ENCODE peak calls at places on chromosomes 16 and 17, in four cellular contexts. D is breast epithelium, N is AG09309, Q is heart right ventricle. O is an unnamed sample.

GRCh38 chr17:35748323-35748960 is 4.6 kb downstream of the GAS2L2 start:
- DNase-seq in Q (no peak), N (no peak), D (no peak), O (no peak)

GRCh38 chr17:42720996-42721583 is 23.8 kb downstream of the EZH1 start:
- DNase-seq in N (peak), Q (no peak), D (no peak), O (peak)

GRCh38 chr16:2854700-2855309 is 3.2 kb downstream of the PRSS22 start:
- DNase-seq in Q (no peak), N (no peak), D (no peak), O (no peak)

GRCh38 chr17:55709440-55709839 is 13.2 kb downstream of the TMEM100 start:
- DNase-seq in Q (no peak), D (no peak), N (no peak), O (no peak)

GRCh38 chr17:57521606-57522435 is 223.3 kb downstream of the CCDC182 start:
- DNase-seq in D (no peak), Q (no peak), N (no peak), O (no peak)

GRCh38 chr17:38735161-38735997 is 5.2 kb downstream of the CISD3 start:
- DNase-seq in D (no peak), N (no peak), Q (peak), O (peak)

GRCh38 chr16:9047689-9048301 is 43.6 kb upstream of the HAPSTR1 start:
- DNase-seq in D (peak), Q (peak), N (peak), O (peak)

GRCh38 chr17:73268582-73269328 is 7.1 kb upstream of the CPSF4L start:
- DNase-seq in Q (no peak), D (no peak), N (no peak), O (no peak)

GRCh38 chr16:27234603-27235002 is 31.3 kb downstream of the KDM8 start:
- DNase-seq in Q (no peak), N (no peak), D (no peak), O (no peak)
- H3K4me3 ChIP-seq in Q (no peak), N (no peak), D (no peak), O (no peak)

DNA sequence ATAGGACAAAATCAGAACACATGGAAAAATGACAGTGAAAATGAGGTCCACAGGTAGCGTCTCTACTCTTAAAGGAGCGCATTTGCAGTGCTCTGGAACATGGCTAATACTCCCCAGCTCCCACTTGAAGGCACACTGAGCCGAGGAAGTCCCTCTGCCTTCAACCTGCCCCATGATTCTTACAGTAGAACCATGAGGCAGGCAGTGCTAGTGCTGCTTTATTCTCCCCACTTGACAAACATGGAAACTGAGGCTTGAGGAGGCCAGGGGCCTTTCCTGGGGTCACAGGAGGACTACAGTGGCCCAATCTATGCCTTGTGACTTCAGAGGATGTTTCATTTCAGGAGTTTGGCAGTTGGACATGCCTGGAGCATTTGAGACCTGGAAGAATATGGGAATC is 244.1 kb upstream of the MAF start:
- DNase-seq in Q (no peak), D (no peak), N (no peak), O (no peak)
- TF ChIP-seq CTCF in Q (no peak), D (no peak), N (no peak), O (no peak)

DNA sequence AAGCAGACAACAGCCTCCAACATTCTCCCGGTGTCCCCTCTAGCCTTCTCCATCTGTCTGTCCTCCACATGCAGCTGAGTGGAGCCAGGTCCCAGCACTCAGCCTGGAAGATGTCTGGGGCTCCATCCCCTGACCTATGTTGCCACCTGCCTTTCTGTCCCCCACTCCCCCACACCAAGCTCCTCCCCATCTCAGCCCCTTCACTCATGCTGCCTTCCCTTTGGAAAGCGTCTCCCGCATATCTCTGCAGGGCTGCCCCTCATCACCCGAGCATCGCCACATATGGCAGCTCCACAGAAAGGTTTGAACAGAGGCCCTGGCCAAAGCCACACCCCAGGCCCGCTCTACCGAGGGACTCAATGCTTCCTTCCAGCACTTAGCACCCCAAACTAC is 24.2 kb downstream of the NSMCE1 start:
- DNase-seq in D (no peak), Q (no peak), N (no peak), O (no peak)
- H3K4me3 ChIP-seq in D (no peak), Q (no peak), N (no peak), O (no peak)

DNA sequence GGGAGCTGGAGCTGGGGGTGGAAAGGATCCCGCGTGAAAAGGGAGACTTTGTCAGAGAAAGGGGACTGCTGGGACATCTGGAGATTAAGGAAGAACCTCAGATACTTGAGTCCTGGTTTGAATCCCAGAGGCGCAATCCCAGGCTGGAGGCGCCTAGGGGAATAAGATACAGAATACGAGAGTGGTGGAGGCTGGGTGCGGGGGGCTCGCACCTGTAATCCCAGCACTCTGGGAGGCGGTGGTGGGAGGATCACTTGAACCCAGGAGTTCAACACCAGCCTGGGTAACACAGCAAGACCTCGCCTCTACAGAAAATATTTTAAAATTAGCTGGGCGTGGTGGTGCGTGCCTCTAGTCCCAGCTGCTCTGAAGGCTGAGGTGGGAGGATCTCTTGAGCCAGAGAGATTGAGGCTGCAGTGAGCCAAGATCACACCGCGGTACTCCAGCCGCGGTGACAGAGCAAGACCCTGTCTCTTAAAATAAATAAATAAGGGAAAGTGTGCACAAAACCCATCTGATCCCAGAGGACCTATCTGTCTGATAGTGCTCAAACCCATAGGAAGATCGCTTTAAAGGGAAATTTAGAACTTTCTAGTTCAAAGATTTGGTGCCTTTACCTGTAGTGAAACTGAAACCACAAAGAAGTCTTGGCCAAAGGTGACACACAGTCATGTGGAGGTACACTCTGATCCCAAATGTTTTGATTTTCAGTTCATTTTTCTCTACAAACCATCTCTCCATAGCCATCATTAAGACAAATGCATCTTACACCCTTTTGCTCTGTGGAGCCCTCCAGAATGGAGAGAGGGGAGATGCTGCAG is 625 bp upstream of the SCRN2 start:
- DNase-seq in N (no peak), Q (no peak), D (no peak), O (no peak)
- TF ChIP-seq CTCF in N (no peak), Q (no peak), D (no peak), O (no peak)

GRCh38 chr17:31579265-31579664 is 187.8 kb downstream of the RAB11FIP4 start:
- DNase-seq in N (no peak), D (peak), Q (no peak), O (peak)
- H3K4me3 ChIP-seq in N (no peak), D (no peak), Q (no peak), O (no peak)

DNA sequence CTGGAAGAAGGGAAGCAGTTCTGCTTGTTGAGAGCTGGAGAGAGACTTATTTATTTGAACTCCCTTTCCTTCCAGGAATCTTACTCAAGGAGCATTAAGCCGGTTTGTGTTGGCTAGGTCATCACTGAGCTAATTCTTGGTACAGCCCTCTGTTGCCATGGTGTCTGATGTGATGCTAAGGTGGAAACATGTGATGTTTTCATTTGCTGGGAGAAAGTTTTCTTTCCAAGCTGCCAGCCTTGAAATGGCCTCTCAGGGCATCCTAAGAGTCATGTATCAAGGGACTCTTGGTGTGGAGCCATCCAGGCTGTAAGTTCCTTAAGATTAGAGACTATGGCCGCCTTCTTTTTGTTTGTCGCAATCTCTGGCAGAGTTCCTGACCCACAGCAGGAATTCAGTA is 4.2 kb downstream of the PSKH1 start:
- DNase-seq in D (no peak), Q (no peak), N (no peak), O (peak)
- TF ChIP-seq CTCF in D (no peak), Q (no peak), N (no peak), O (no peak)

GRCh38 chr16:10579575-10579964 is 828 bp downstream of the EMP2 start:
- DNase-seq in Q (no peak), D (no peak), N (no peak), O (no peak)

GRCh38 chr16:10576390-10577304 is 3.8 kb downstream of the EMP2 start:
- DNase-seq in Q (no peak), N (no peak), D (no peak), O (no peak)

GRCh38 chr16:10577305-10578202 is 2.8 kb downstream of the EMP2 start:
- DNase-seq in Q (peak), D (no peak), N (no peak), O (no peak)

GRCh38 chr16:10579965-10580918 is at the start of gene EMP2:
- DNase-seq in D (peak), Q (peak), N (no peak), O (peak)

DNA sequence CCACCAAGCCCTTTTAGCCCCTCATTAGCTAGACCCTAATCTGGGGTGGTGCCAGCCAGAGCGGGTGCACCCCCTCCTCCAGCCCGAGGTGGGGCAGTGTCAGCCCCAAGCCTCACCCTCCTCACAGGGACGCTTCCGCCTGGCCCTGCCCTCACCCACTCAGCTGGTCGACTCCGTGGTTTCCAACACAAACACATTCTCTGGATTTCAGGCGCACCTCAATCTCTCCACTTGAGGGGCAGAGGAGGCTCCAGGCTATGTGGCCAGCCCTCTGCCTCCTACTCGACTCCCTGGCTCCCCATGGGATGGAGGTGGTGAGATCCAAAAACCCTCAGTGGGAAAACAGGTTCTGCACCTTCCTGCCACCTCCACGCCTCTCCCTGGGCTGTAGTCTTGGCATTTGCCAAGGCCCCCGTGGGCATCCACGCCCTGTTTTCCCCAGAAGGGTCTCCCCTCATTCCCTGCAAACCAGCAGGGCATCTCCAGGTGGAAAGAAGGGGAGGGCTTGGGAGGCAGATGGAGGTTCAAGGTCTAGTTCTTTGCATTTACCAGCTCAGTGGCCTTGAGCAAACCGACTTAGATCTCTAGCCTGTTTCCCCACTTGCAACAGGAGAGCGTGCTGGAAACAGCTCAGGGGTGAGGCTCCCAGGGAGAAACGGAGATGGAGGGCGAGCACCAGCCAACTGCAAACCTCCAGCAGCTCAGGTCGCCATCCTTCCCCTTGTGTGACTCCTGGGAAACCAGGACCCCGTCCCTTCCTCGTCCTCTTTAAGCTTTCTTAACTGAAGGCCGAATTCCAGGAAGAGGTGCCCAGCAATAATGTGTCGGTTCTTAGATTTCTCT is 1.7 kb downstream of the EMP2 start:
- DNase-seq in N (no peak), D (peak), Q (peak), O (no peak)
- H3K4me3 ChIP-seq in N (no peak), D (peak), Q (peak), O (no peak)